ENCODE peak calls at places on chromosomes 5 and 9, in six cellular contexts. S, V, G, H, K and E are unnamed samples.

GRCh38 chr9:6973089-6973488 is 215.3 kb downstream of the KDM4C start:
- ATAC-seq in S (no peak), V (no peak), K (no peak), H (no peak), G (no peak), E (no peak)

GRCh38 chr5:172731286-172732073 is 39.5 kb downstream of the DUSP1 start:
- ATAC-seq in G (peak; percentile 55), S (no peak), H (no peak), K (peak; percentile 74), V (no peak), E (peak; percentile 87)

GRCh38 chr5:81205058-81205457 is 28.1 kb upstream of the CKMT2 start:
- ATAC-seq in H (no peak), V (no peak), K (no peak), G (no peak), S (no peak), E (no peak)

GRCh38 chr5:121695307-121695706 is 156.4 kb upstream of the FTMT start:
- ATAC-seq in K (no peak), G (no peak), V (no peak), H (no peak), S (no peak), E (no peak)

GRCh38 chr9:132166599-132166998 is 4.7 kb downstream of the NTNG2 start:
- ATAC-seq in H (no peak), G (peak; percentile 57), S (no peak), K (peak; percentile 29), V (peak; percentile 14), E (no peak)

GRCh38 chr9:106707722-106708121 is 155.2 kb upstream of the ZNF462 start:
- ATAC-seq in H (no peak), V (no peak), S (no peak), K (no peak), G (no peak), E (no peak)

GRCh38 chr9:122546196-122546595 is 6.7 kb upstream of the OR1N2 start:
- ATAC-seq in G (no peak), V (peak; percentile 88), S (no peak), H (no peak), K (no peak), E (no peak)

GRCh38 chr5:166562246-166562645 is 1729.2 kb upstream of the WWC1 start:
- ATAC-seq in K (no peak), G (no peak), S (no peak), H (no peak), V (no peak), E (no peak)

GRCh38 chr9:119736478-119737454 is 367.5 kb upstream of the BRINP1 start:
- ATAC-seq in V (no peak), G (peak; percentile 19), K (peak; percentile 51), H (no peak), S (peak; percentile 10), E (peak; percentile 50)

GRCh38 chr5:92923885-92924284 is 657.1 kb downstream of the NR2F1-AS1 start:
- ATAC-seq in S (no peak), H (no peak), K (no peak), V (no peak), G (no peak), E (no peak)

GRCh38 chr5:180161420-180162303 is 47.3 kb downstream of the RASGEF1C start:
- ATAC-seq in S (no peak), G (peak; percentile 66), V (no peak), K (peak; percentile 36), H (no peak), E (no peak)

GRCh38 chr9:109771796-109772525 is 8.0 kb upstream of the PALM2AKAP2 start:
- ATAC-seq in K (no peak), S (no peak), V (peak; percentile 72), H (no peak), G (no peak), E (no peak)

GRCh38 chr5:123554601-123555000 is 42.6 kb downstream of the CSNK1G3 start:
- ATAC-seq in S (no peak), V (no peak), G (no peak), K (no peak), H (no peak), E (no peak)

GRCh38 chr9:71552480-71552879 is 215.8 kb downstream of the CEMIP2 start:
- ATAC-seq in G (peak; percentile 34), V (no peak), H (no peak), K (no peak), S (no peak), E (no peak)

GRCh38 chr9:16150501-16150900 is 597.7 kb downstream of the CCDC171 start:
- ATAC-seq in K (no peak), V (peak; percentile 78), H (no peak), G (no peak), S (no peak), E (peak; percentile 67)

GRCh38 chr9:137461663-137462395 is 2.7 kb upstream of the NSMF start:
- ATAC-seq in K (peak; percentile 37), S (peak; percentile 74), V (no peak), H (peak; percentile 62), G (peak; percentile 22), E (peak; percentile 9)